ENCODE peak calls at places on chromosomes 1 and 21, in nine cellular contexts. D, Q, U, I, J, Y, A, V and E are unnamed samples.

GRCh38 chr1:27042670-27043069 is 30.0 kb upstream of the TENT5B start:
- DNase-seq in D (no peak), Y (no peak), U (no peak), I (no peak), Q (no peak), A (no peak), V (no peak), J (no peak), E (no peak)

GRCh38 chr21:45525153-45525909 is 16.9 kb downstream of the SLC19A1 start:
- DNase-seq in J (no peak), U (no peak), A (no peak), V (no peak), I (no peak), Q (no peak), Y (no peak), D (no peak), E (no peak)

GRCh38 chr1:24536391-24536840 is 19.5 kb upstream of the NCMAP start:
- DNase-seq in U (peak; percentile 31), D (no peak), V (peak; percentile 71), J (no peak), Q (no peak), A (peak; percentile 87), Y (no peak), I (no peak), E (no peak)

GRCh38 chr1:1799716-1800115 is 21.4 kb upstream of the NADK start:
- DNase-seq in U (no peak), I (no peak), Y (no peak), Q (no peak), A (no peak), J (no peak), D (no peak), V (no peak), E (no peak)

GRCh38 chr1:168082008-168082876 is 54.5 kb downstream of the GPR161 start:
- DNase-seq in J (peak; percentile 61), I (peak; percentile 63), A (peak; percentile 78), Y (no peak), U (peak; percentile 73), V (peak; percentile 79), D (peak; percentile 84), Q (peak; percentile 71), E (peak; percentile 76)

GRCh38 chr1:93959413-93959812 is 50.2 kb upstream of the GCLM start:
- DNase-seq in Q (no peak), J (no peak), I (no peak), A (no peak), U (no peak), D (no peak), V (no peak), Y (no peak), E (no peak)

GRCh38 chr1:175757381-175758015 is 14.1 kb upstream of the TNR start:
- DNase-seq in V (no peak), D (peak; percentile 78), J (peak; percentile 58), Q (peak; percentile 3), I (peak; percentile 32), U (peak; percentile 23), A (peak; percentile 63), Y (no peak), E (peak; percentile 65)

GRCh38 chr1:71621785-71622184 is 541.0 kb upstream of the ZRANB2 start:
- DNase-seq in I (no peak), U (peak; percentile 67), J (no peak), Q (no peak), V (peak; percentile 90), A (no peak), D (no peak), Y (peak; percentile 23), E (no peak)

GRCh38 chr1:245404527-245404926 is 249.7 kb downstream of the KIF26B start:
- DNase-seq in V (no peak), Q (no peak), J (no peak), D (no peak), U (no peak), A (no peak), Y (no peak), I (no peak), E (no peak)

GRCh38 chr1:94644371-94644770 is 102.8 kb upstream of the F3 start:
- DNase-seq in Y (no peak), I (no peak), U (no peak), A (no peak), D (no peak), Q (no peak), J (no peak), V (no peak), E (no peak)

GRCh38 chr21:42271065-42271464 is 44.1 kb downstream of the TFF3 start:
- DNase-seq in U (no peak), V (no peak), D (no peak), A (no peak), Q (no peak), J (no peak), I (no peak), Y (no peak), E (no peak)

GRCh38 chr1:177080564-177080963 is 83.9 kb downstream of the ASTN1 start:
- DNase-seq in Y (no peak), A (no peak), U (no peak), I (no peak), Q (no peak), J (no peak), V (no peak), D (no peak), E (no peak)

GRCh38 chr21:41160036-41160435 is 7.9 kb upstream of the BACE2 start:
- DNase-seq in V (no peak), U (no peak), Y (no peak), D (no peak), Q (no peak), A (no peak), I (no peak), J (no peak), E (no peak)

GRCh38 chr1:17768651-17769241 is 13.6 kb downstream of the ACTL8 start:
- DNase-seq in Y (peak; percentile 18), I (no peak), J (no peak), V (peak; percentile 92), Q (no peak), U (peak; percentile 96), D (no peak), A (no peak), E (no peak)

GRCh38 chr21:31409849-31410762 is 66.0 kb upstream of the TIAM1 start:
- DNase-seq in I (no peak), A (no peak), Y (no peak), D (no peak), Q (no peak), V (no peak), U (no peak), J (no peak), E (no peak)

GRCh38 chr1:212138441-212138840 is 102.9 kb downstream of the DTL start:
- DNase-seq in U (no peak), Y (no peak), A (no peak), J (no peak), D (no peak), V (no peak), I (no peak), Q (no peak), E (no peak)

GRCh38 chr1:52520149-52520548 is 32.7 kb downstream of the TUT4 start:
- DNase-seq in V (peak; percentile 86), U (peak; percentile 7), Q (no peak), J (no peak), I (no peak), A (no peak), Y (no peak), D (no peak), E (no peak)

GRCh38 chr1:218459878-218460277 is 114.7 kb downstream of the TGFB2 start:
- DNase-seq in D (no peak), A (no peak), I (no peak), Y (peak; percentile 79), V (peak; percentile 84), U (peak; percentile 93), Q (no peak), J (no peak), E (no peak)